ENCODE peak calls at places on chromosome 17, in nine cellular contexts. W is activated T-helper 2 cell treated with anti-CD3 and anti-CD28 coated beads, Interferon-gamma antibody, Interleukin-2, Interleukin-4, amounts not matched to agents 10 μg/mL and 5 μg/mL and 100 μg/mL, durations not matched to agents 14 hours and 24 hours and 36 hours; Z is HEK293T; Y is NCI-H446 treated with DMSO at 0.1 percent for 48 hours; K is transverse colon; B is CD4-positive, alpha-beta memory T cell; P is AG10803; H is stimulated activated CD4-positive, alpha-beta T cell treated with anti-CD3 and anti-CD28 coated beads, Interleukin-1b, Interleukin-23, amount 100 ng/mL, for 48 hours; J is thoracic aorta. L is an unnamed sample.

GRCh38 chr17:9079461-9080103 is 58.3 kb downstream of the NTN1 start:
- DNase-seq in W (no peak), Z (no peak), Y (no peak), K (no peak), B (peak), P (no peak), H (no peak), J (no peak), L (no peak)

GRCh38 chr17:74453665-74454196 is 12.7 kb upstream of the CD300A start:
- DNase-seq in W (no peak), Z (peak), Y (peak), K (no peak), B (no peak), P (no peak), H (peak), J (no peak), L (no peak)

GRCh38 chr17:5587431-5588032 is 3.2 kb upstream of the NLRP1 start:
- DNase-seq in W (peak), Z (peak), Y (peak), K (peak), B (peak), P (peak), H (peak), J (no peak), L (peak)

GRCh38 chr17:55607736-55608341 is 96.6 kb upstream of the SMIM36 start:
- DNase-seq in W (no peak), Z (no peak), Y (no peak), K (peak), B (no peak), P (no peak), H (no peak), J (no peak), L (no peak)

GRCh38 chr17:78416791-78417530 is 38.5 kb downstream of the PGS1 start:
- DNase-seq in W (no peak), Z (no peak), Y (no peak), K (peak), B (no peak), P (no peak), H (no peak), J (no peak), L (no peak)

GRCh38 chr17:45228985-45229517 is 7.4 kb downstream of the FMNL1 start:
- DNase-seq in W (peak), Z (no peak), Y (no peak), K (peak), B (peak), P (peak), H (peak), J (peak), L (peak)

GRCh38 chr17:59223813-59224212 is 3.5 kb downstream of the GDPD1 start:
- DNase-seq in W (no peak), Z (no peak), Y (no peak), K (no peak), B (no peak), P (no peak), H (no peak), J (no peak), L (no peak)

GRCh38 chr17:64080174-64080618 is 49.7 kb downstream of the ERN1 start:
- DNase-seq in W (no peak), Z (no peak), Y (no peak), K (no peak), B (no peak), P (no peak), H (no peak), J (no peak), L (no peak)

GRCh38 chr17:17835415-17836249 is 1.2 kb downstream of the SREBF1 start:
- DNase-seq in W (no peak), Z (no peak), Y (no peak), K (no peak), B (no peak), P (no peak), H (no peak), J (no peak), L (no peak)

GRCh38 chr17:79843917-79844815 is 4.9 kb upstream of the CBX4 start:
- DNase-seq in W (no peak), Z (peak), Y (no peak), K (peak), B (no peak), P (peak), H (no peak), J (no peak), L (peak)

GRCh38 chr17:17151962-17152361 is 54.2 kb downstream of the PLD6 start:
- DNase-seq in W (no peak), Z (no peak), Y (peak), K (peak), B (no peak), P (peak), H (peak), J (peak), L (no peak)

GRCh38 chr17:50535407-50535806 is 2.9 kb downstream of the EPN3 start:
- DNase-seq in W (no peak), Z (no peak), Y (no peak), K (no peak), B (no peak), P (no peak), H (no peak), J (no peak), L (no peak)

L was measured in naive B cell.